ENCODE peak calls at places on chromosomes 7 and 10, in four cellular contexts. One of them, this sample, is unnamed.

GRCh38 chr10:9262770-9263169 is 1208.3 kb downstream of the GATA3 start:
- DNase-seq in H9: no peak
- DNase-seq in IMR-90: peak
- DNase-seq in H1: no peak
- DNase-seq in this sample: peak

GRCh38 chr10:119491941-119492340 is 50.6 kb downstream of the RGS10 start:
- DNase-seq in H9: no peak
- DNase-seq in IMR-90: no peak
- DNase-seq in H1: no peak
- DNase-seq in this sample: no peak

GRCh38 chr7:108596560-108596959 is 26.9 kb downstream of the DNAJB9 start:
- DNase-seq in H9: no peak
- DNase-seq in IMR-90: no peak
- DNase-seq in H1: no peak
- DNase-seq in this sample: no peak

GRCh38 chr10:101135151-101136006 is 4.3 kb downstream of the TLX1 start:
- DNase-seq in H9: peak
- DNase-seq in IMR-90: no peak
- DNase-seq in H1: no peak
- DNase-seq in this sample: peak

GRCh38 chr7:140704205-140704604 is 7.7 kb downstream of the NDUFB2 start:
- DNase-seq in H9: no peak
- DNase-seq in IMR-90: no peak
- DNase-seq in H1: no peak
- DNase-seq in this sample: no peak

GRCh38 chr10:103145860-103146466 is 47.1 kb downstream of the NT5C2 start:
- DNase-seq in H9: no peak
- DNase-seq in IMR-90: peak
- DNase-seq in H1: no peak
- DNase-seq in this sample: no peak

GRCh38 chr7:131618391-131618790 is 62.0 kb upstream of the PODXL start:
- DNase-seq in H9: no peak
- DNase-seq in IMR-90: no peak
- DNase-seq in H1: no peak
- DNase-seq in this sample: peak

GRCh38 chr7:104317944-104318629 is 10.3 kb upstream of the LHFPL3 start:
- DNase-seq in H9: no peak
- DNase-seq in IMR-90: no peak
- DNase-seq in H1: no peak
- DNase-seq in this sample: peak

DNA sequence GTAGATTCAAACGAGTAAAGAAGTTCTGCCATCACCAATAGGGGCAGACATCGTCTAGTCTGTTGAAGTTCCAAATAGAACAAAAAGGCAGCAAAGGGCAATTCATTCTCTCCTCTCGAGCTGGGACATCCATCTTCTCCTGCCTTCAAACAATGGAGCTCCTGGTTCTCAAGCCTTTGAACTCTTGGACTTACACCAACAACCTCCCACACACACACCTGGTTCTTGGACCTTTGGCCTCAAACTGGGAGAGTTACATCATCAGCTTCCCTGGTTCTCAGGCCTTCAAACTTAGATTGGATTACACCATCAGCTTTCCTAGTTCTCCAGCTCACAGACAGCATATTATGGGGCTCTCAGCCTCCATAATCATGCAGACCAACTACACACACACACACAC is 9.8 kb upstream of the GIMAP5 start:
- DNase-seq in H9: no peak
- DNase-seq in IMR-90: no peak
- DNase-seq in H1: no peak
- DNase-seq in this sample: no peak
- H4K5ac ChIP-seq in H9: no peak
- H4K5ac ChIP-seq in IMR-90: no peak
- H4K5ac ChIP-seq in H1: no peak
- H4K5ac ChIP-seq in this sample: no peak

GRCh38 chr7:37765872-37766525 is 82.4 kb upstream of the NME8 start:
- DNase-seq in H9: no peak
- DNase-seq in IMR-90: no peak
- DNase-seq in H1: no peak
- DNase-seq in this sample: no peak
- H4K5ac ChIP-seq in H9: no peak
- H4K5ac ChIP-seq in IMR-90: no peak
- H4K5ac ChIP-seq in H1: no peak
- H4K5ac ChIP-seq in this sample: no peak

GRCh38 chr10:71448146-71448545 is 51.4 kb downstream of the CDH23 start:
- DNase-seq in H9: no peak
- DNase-seq in IMR-90: no peak
- DNase-seq in H1: no peak
- DNase-seq in this sample: no peak
- H4K5ac ChIP-seq in H9: no peak
- H4K5ac ChIP-seq in IMR-90: no peak
- H4K5ac ChIP-seq in H1: no peak
- H4K5ac ChIP-seq in this sample: no peak

GRCh38 chr10:43929122-43929521 is 280.4 kb upstream of the ZNF32 start:
- DNase-seq in H9: no peak
- DNase-seq in IMR-90: no peak
- DNase-seq in H1: no peak
- DNase-seq in this sample: no peak

GRCh38 chr10:43930243-43930642 is 281.6 kb upstream of the ZNF32 start:
- DNase-seq in H9: no peak
- DNase-seq in IMR-90: no peak
- DNase-seq in H1: no peak
- DNase-seq in this sample: no peak

GRCh38 chr10:43926875-43927406 is 278.3 kb upstream of the ZNF32 start:
- DNase-seq in H9: no peak
- DNase-seq in IMR-90: no peak
- DNase-seq in H1: no peak
- DNase-seq in this sample: no peak

GRCh38 chr10:43926371-43926770 is 277.7 kb upstream of the ZNF32 start:
- DNase-seq in H9: no peak
- DNase-seq in IMR-90: no peak
- DNase-seq in H1: no peak
- DNase-seq in this sample: no peak

DNA sequence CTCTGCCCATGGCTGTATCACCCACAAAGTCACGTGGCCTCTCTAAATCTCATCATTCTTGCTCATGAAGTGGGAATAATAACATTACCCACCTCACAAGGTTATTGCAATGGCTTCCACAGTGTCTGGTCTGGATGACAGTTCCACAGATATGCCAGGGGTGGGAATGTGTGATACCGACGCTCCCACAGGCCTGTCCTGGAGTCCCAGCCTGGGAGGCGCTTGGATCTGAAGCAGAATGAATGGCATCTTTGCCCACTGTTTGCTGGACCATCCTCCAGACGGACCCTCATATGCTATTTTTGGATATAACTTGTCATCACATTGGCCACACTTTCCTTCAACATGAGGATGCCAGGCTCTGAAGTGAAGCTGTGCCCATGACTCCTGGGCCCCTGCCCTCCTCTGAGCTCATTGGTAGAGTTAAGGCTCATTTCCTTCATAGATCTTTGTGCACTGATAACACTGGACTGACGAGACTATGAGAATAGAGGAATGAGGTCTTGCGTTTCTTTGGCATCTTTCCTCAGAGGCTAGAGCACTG is 279.8 kb upstream of the ZNF32 start:
- DNase-seq in H9: no peak
- DNase-seq in IMR-90: no peak
- DNase-seq in H1: no peak
- DNase-seq in this sample: no peak
- H4K5ac ChIP-seq in H9: no peak
- H4K5ac ChIP-seq in IMR-90: no peak
- H4K5ac ChIP-seq in H1: no peak
- H4K5ac ChIP-seq in this sample: no peak

DNA sequence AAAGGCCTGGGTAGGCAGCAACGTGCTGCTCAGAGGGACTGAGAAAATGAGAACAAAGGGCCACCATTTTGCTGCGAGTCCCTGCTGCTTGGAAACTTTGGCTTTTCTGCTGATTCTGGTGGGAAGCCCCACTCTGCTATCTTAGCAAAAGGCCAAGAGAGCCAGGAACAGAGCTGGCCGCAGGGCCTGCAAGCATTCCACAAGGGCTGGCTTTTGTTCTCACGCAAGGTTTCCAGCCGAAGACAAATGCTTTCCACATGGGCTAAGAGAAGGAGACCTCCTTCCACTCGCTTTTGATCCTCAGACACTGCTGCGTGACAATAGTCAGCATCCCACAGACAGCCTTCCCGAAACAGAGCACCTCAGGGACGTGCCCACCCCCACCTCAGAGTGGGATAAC is 163.1 kb downstream of the ARHGAP12 start:
- DNase-seq in H9: no peak
- DNase-seq in IMR-90: no peak
- DNase-seq in H1: no peak
- DNase-seq in this sample: no peak
- H4K5ac ChIP-seq in H9: no peak
- H4K5ac ChIP-seq in IMR-90: no peak
- H4K5ac ChIP-seq in H1: no peak
- H4K5ac ChIP-seq in this sample: no peak

DNA sequence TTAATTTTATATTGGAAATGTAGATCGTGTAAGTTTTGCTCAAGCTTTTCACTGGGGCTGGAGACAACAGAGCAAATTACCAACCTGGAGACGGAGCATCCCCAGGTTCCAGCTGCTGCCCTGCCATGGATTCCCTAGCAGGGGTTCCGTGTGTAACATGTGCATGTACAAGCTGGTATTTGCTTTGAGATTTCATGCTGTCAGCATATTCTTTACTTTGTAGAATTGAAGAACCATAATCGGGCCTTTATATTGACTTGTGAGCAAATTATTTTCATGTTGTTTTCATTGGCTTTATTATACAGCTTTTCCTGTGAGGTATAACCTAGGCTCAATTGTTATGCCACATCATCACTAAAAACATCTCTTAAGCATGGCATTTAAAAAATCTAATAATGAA is 369.2 kb upstream of the COBL start:
- DNase-seq in H9: no peak
- DNase-seq in IMR-90: no peak
- DNase-seq in H1: no peak
- DNase-seq in this sample: no peak
- H4K5ac ChIP-seq in H9: no peak
- H4K5ac ChIP-seq in IMR-90: no peak
- H4K5ac ChIP-seq in H1: no peak
- H4K5ac ChIP-seq in this sample: no peak

This sample was measured in mesendoderm.